ENCODE peak calls at places on chromosomes 5 and 9, in seven cellular contexts. J is A549, O is GM23338, V is right lobe of liver, K is cardiac muscle cell, T is Panc1, U is suprapubic skin. F is an unnamed sample. For H3K4me1, the result is how much of the 10 kb centered on the place peaks cover.

GRCh38 chr9:136409557-136410455 is 608 bp downstream of the ENTR1 start:
- DNase-seq in J (peak), V (peak), U (peak), T (no peak), K (peak), O (peak), F (peak)

GRCh38 chr5:136025900-136026299 is 2.9 kb upstream of the TGFBI start:
- DNase-seq in V (no peak), O (no peak), T (no peak), U (no peak), J (no peak), K (no peak), F (no peak)

GRCh38 chr5:120174089-120174488 is 290.0 kb upstream of the PRR16 start:
- DNase-seq in O (no peak), V (no peak), U (no peak), K (no peak), J (no peak), T (no peak), F (no peak)

GRCh38 chr5:12237837-12238575 is 333.8 kb upstream of the CTNND2 start:
- DNase-seq in T (no peak), K (no peak), U (no peak), V (no peak), J (no peak), O (peak), F (no peak)

GRCh38 chr5:23208959-23209431 is 298.4 kb upstream of the PRDM9 start:
- DNase-seq in V (no peak), T (peak), O (peak), U (no peak), J (peak), K (peak), F (no peak)

GRCh38 chr5:180852510-180852909 is 8.6 kb downstream of the ZFP62 start:
- DNase-seq in T (no peak), K (no peak), O (no peak), U (no peak), V (no peak), J (no peak), F (no peak)

GRCh38 chr9:136010615-136011341 is 49.6 kb upstream of the UBAC1 start:
- DNase-seq in V (peak), O (no peak), U (no peak), J (no peak), T (no peak), K (no peak), F (no peak)

GRCh38 chr5:159337291-159337974 is 7.1 kb upstream of the IL12B start:
- DNase-seq in O (no peak), V (no peak), K (no peak), U (no peak), T (no peak), J (peak), F (no peak)

GRCh38 chr9:4099961-4100360 is 199.9 kb downstream of the GLIS3 start:
- DNase-seq in U (no peak), J (no peak), T (no peak), V (no peak), O (no peak), K (no peak), F (no peak)

GRCh38 chr5:150960791-150961396 is 56.1 kb upstream of the ZNF300 start:
- DNase-seq in U (no peak), J (peak), K (no peak), V (no peak), T (no peak), O (peak), F (no peak)

GRCh38 chr5:73299665-73300435 is 126.9 kb downstream of the TMEM174 start:
- DNase-seq in V (no peak), U (no peak), K (no peak), T (no peak), O (peak), J (no peak), F (no peak)

GRCh38 chr9:38662763-38663593 is 42.6 kb upstream of the ANKRD18A start:
- DNase-seq in T (no peak), U (no peak), J (peak), K (no peak), O (peak), V (no peak), F (no peak)

GRCh38 chr9:126750941-126751725 is 53.7 kb upstream of the ZBTB43 start:
- DNase-seq in T (no peak), J (no peak), U (no peak), K (no peak), V (no peak), O (no peak), F (no peak)

GRCh38 chr5:91288117-91288516 is 95.0 kb downstream of the ARRDC3 start:
- DNase-seq in J (no peak), V (no peak), U (no peak), K (no peak), O (no peak), T (no peak), F (no peak)

GRCh38 chr9:76891279-76891678 is 14.6 kb downstream of the PRUNE2 start:
- DNase-seq in O (no peak), T (no peak), J (no peak), K (no peak), U (no peak), V (no peak), F (no peak)

GRCh38 chr9:134734270-134734669 is 92.7 kb downstream of the COL5A1 start:
- DNase-seq in U (no peak), K (peak), O (no peak), V (no peak), T (no peak), J (peak), F (no peak)

GRCh38 chr5:177495243-177496060 is 2.0 kb downstream of the PDLIM7 start:
- DNase-seq in T (no peak), U (no peak), J (peak), V (peak), K (peak), O (peak), F (no peak)

GRCh38 chr5:60945760-60946253 is 802 bp downstream of the NDUFAF2 start:
- DNase-seq in U (peak), T (no peak), J (peak), O (peak), V (no peak), K (peak), F (no peak)

GRCh38 chr5:75412111-75412990 is 75.3 kb downstream of the HMGCR start:
- DNase-seq in U (no peak), V (no peak), K (no peak), J (no peak), O (peak), T (peak), F (no peak)

GRCh38 chr9:111232997-111233790 is 96.8 kb downstream of the OR2K2 start:
- DNase-seq in T (no peak), K (no peak), U (no peak), V (no peak), O (peak), J (no peak), F (no peak)

GRCh38 chr5:1110260-1110929 is 1.5 kb downstream of the SLC12A7 start:
- DNase-seq in O (no peak), K (no peak), T (no peak), V (no peak), J (no peak), U (no peak), F (peak)

GRCh38 chr5:55763736-55764420 is 26.0 kb downstream of the DDX4 start:
- DNase-seq in J (no peak), T (no peak), O (no peak), V (no peak), K (no peak), U (no peak), F (no peak)

GRCh38 chr5:122836947-122837346 is 8.5 kb upstream of the SNX24 start:
- DNase-seq in U (no peak), V (no peak), O (no peak), T (no peak), J (no peak), K (no peak), F (no peak)

GRCh38 chr5:71873202-71873601 is 154.1 kb downstream of the CARTPT start:
- DNase-seq in K (peak), O (no peak), V (no peak), U (no peak), J (no peak), T (no peak), F (no peak)

GRCh38 chr5:58735637-58736036 is 152.8 kb downstream of the RAB3C start:
- DNase-seq in T (no peak), J (no peak), V (no peak), U (no peak), K (no peak), O (no peak), F (no peak)

GRCh38 chr5:151950681-151951080 is 26.0 kb upstream of the GLRA1 start:
- DNase-seq in K (no peak), V (no peak), T (no peak), O (no peak), U (no peak), J (no peak), F (no peak)

GRCh38 chr5:52859619-52860018 is 71.9 kb downstream of the ITGA1 start:
- DNase-seq in K (no peak), J (no peak), O (no peak), V (no peak), T (no peak), U (no peak), F (no peak)

GRCh38 chr5:148828461-148829247 is 2.2 kb downstream of the ADRB2 start:
- DNase-seq in U (no peak), V (no peak), K (no peak), O (no peak), J (no peak), T (no peak), F (no peak)

GRCh38 chr5:5983261-5983660 is 395.1 kb downstream of the MED10 start:
- DNase-seq in K (no peak), V (no peak), T (no peak), O (no peak), U (no peak), J (no peak), F (no peak)

GRCh38 chr9:82127993-82128710 is 139.6 kb downstream of the SPATA31D1 start:
- DNase-seq in K (no peak), O (no peak), V (no peak), T (no peak), J (no peak), U (no peak), F (no peak)

GRCh38 chr5:79484731-79485130 is 29.2 kb downstream of the HOMER1 start:
- DNase-seq in K (no peak), O (no peak), T (no peak), J (no peak), V (no peak), U (no peak), F (no peak)

GRCh38 chr5:2185646-2186471 is 303.1 kb upstream of the IRX4 start:
- DNase-seq in V (peak), J (no peak), U (no peak), O (no peak), T (no peak), K (no peak), F (no peak)

GRCh38 chr5:164184158-164184557 is 678.7 kb downstream of the MAT2B start:
- DNase-seq in O (peak), V (no peak), U (no peak), T (no peak), J (no peak), K (peak), F (no peak)

GRCh38 chr5:95284512-95285405 is at the start of gene MCTP1:
- DNase-seq in J (peak), K (peak), V (peak), O (peak), T (no peak), U (no peak), F (peak)
- TF ChIP-seq CTCF in J (no peak), K (no peak), V (no peak), O (peak), T (peak), U (no peak), F (no peak)

DNA sequence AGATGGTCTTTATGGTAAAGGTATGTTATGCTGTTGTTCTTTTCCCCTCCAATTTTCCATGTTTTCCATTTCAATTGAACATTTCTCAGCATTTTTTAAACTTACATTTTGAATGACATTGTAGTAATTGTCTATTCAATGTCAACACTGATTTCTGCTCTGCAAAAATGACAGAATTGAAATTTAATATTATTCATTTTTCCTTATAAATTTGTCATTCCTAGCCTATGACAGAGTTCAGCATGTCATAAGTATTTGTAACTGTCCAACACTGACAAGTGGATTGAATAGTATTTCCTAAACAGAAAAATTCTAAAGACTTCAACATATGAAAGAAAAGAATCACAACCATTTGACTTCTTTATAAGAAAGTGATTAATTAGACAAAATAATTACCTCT is 1478.3 kb upstream of the CDH6 start:
- DNase-seq in V (no peak), U (no peak), T (no peak), K (no peak), O (no peak), J (no peak), F (no peak)
- H3K4me3 ChIP-seq in V (no peak), U (no peak), T (no peak), K (no peak), O (no peak), J (no peak), F (no peak)

GRCh38 chr9:128405077-128405779 is 15.4 kb upstream of the CERCAM start:
- DNase-seq in J (no peak), O (peak), V (no peak), U (no peak), K (no peak), T (no peak), F (no peak)
- H3K4me1 ChIP-seq in J (under half), O (under half), V (under half), U (under half), K (under half), T (under half), F (under half)

DNA sequence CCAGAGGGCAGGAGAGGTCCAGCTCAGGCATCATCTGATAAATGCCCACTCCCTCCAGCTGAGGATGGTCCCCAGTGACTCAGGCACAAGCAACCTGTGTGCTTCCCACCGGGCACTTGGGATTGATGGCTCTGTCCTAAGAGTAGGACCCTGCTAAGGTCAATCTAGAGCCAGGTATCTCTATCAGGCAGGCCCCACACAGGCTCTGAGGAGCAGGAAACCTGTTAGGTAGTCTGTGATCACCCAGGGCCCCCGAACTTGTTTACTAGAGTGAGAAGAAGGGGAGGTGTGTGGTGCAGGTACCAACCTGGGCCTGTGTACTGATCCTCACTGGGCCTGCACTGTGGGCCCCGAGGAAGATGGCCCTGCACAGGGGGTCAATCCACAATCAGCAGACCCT is 119.6 kb upstream of the FSTL4 start:
- DNase-seq in V (no peak), J (no peak), K (no peak), T (no peak), U (no peak), O (no peak), F (no peak)
- TF ChIP-seq CTCF in V (no peak), J (no peak), K (no peak), T (no peak), U (no peak), O (no peak), F (no peak)

GRCh38 chr5:17314907-17315471 is 97.6 kb downstream of the BASP1 start:
- DNase-seq in T (no peak), K (no peak), U (no peak), O (peak), V (no peak), J (no peak), F (no peak)

GRCh38 chr5:17316973-17317459 is 99.6 kb downstream of the BASP1 start:
- DNase-seq in T (no peak), V (no peak), O (no peak), K (no peak), U (no peak), J (peak), F (no peak)

GRCh38 chr5:17317499-17317898 is 100.1 kb downstream of the BASP1 start:
- DNase-seq in U (no peak), T (no peak), O (no peak), J (no peak), K (no peak), V (no peak), F (no peak)

GRCh38 chr5:17312358-17312757 is 94.9 kb downstream of the BASP1 start:
- DNase-seq in O (no peak), J (peak), U (no peak), K (no peak), T (no peak), V (no peak), F (no peak)

DNA sequence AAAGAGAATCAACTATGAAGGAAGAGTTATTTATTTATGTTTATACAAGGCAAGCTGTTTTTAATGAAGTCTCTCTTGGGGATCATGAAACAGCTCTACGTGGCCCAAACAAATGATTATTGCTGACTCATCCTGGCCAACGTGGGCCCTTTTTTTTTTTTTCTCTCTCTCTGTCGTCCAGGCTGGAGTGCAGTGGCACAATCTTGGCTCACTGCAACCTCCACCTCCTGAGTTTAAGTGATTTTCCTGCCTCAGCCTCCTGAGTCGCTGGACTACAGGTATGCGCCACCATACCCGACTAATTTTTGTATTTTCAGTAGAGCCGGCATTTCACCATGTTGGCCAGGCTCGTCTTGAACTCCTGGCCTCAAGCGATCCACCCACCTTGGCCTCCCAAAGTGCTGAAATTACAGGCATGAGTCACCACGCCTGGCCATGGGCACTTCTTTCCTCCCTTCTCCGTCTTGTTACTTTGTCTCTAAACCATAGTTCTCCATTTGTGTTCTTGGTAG is 98.3 kb downstream of the BASP1 start:
- DNase-seq in O (no peak), V (no peak), J (peak), K (no peak), U (no peak), T (no peak), F (no peak)
- H3K4me3 ChIP-seq in O (no peak), V (no peak), J (no peak), K (no peak), U (no peak), T (no peak), F (no peak)

GRCh38 chr9:109312783-109313182 is 8.1 kb downstream of the EPB41L4B start:
- DNase-seq in O (no peak), K (no peak), V (no peak), T (no peak), J (no peak), U (no peak), F (no peak)
- H3K4me1 ChIP-seq in O (half or more), K (under half), V (under half), T (half or more), J (half or more), U (under half), F (under half)

GRCh38 chr9:34591091-34591910 is 1.8 kb upstream of the CNTFR start:
- DNase-seq in K (peak), O (peak), U (peak), J (peak), T (peak), V (peak), F (peak)

GRCh38 chr9:34590376-34591090 is 1.0 kb upstream of the CNTFR start:
- DNase-seq in U (peak), O (peak), V (peak), J (no peak), K (no peak), T (no peak), F (no peak)

GRCh38 chr9:34592895-34593601 is 3.5 kb upstream of the CNTFR start:
- DNase-seq in K (no peak), V (peak), U (peak), O (peak), J (no peak), T (no peak), F (no peak)

GRCh38 chr9:34594177-34594576 is 4.7 kb upstream of the CNTFR start:
- DNase-seq in U (no peak), K (no peak), O (no peak), J (no peak), T (no peak), V (no peak), F (no peak)

DNA sequence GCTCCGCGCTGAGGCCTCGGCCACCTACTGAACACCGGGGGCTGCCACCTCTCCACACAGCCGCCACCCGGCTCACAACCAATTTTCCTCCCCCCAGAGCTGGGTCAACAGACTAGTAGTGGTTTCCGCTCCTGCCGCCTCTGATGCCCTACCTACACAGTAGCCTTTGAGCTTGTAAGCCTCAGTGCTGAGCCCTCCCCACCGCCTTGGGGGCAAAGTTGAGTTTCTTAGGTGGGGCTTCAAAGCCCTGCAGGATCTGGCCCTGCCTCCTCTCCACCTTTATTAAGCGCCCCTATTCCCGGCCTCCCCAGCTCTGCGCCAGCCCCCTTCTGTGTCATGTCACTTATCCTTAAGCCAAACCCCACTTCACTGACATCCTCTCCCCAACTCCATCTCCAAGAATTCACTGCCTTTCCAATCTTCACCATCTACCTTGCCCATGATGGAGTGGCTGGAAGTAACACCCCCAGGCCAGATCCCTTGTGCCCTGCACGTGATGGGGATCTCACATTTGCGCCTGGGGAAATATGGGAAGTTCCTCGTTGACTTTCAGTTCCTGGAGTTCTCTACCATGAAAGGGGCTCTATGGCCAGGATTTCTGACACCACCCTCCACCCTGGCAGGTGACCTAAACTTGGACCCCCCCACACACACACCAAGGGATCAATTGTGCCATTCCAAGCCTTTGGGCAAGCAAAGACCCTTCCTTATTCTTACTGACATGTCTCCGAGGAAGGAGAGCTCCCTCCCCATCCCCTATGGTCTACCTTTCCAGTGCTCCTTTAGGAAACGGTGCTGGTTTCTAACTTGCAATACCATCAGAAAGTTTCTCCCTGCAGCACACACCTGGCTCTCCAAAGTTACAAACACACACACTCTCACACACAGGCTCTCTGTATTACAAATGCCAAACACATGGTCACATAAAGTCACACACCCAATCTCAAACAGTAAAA is 2.7 kb upstream of the CNTFR start:
- DNase-seq in K (no peak), U (no peak), J (no peak), T (no peak), O (no peak), V (no peak), F (no peak)
- TF ChIP-seq CTCF in K (no peak), U (no peak), J (no peak), T (no peak), O (no peak), V (no peak), F (peak)

GRCh38 chr5:116722666-116723065 is 148.0 kb upstream of the SEMA6A start:
- DNase-seq in K (no peak), U (no peak), V (no peak), O (no peak), T (no peak), J (no peak), F (no peak)
- H3K4me3 ChIP-seq in K (no peak), U (no peak), V (no peak), O (no peak), T (no peak), J (no peak), F (no peak)